ENCODE peak calls at places on chromosomes 13 and 19, in ten cellular contexts. One of them, this sample, is unnamed.

GRCh38 chr13:105196052-105196451 is 1339.4 kb downstream of the EFNB2 start:
- DNase-seq in AG09319: no peak
- DNase-seq in pancreas: no peak
- DNase-seq in endodermal cell: peak
- DNase-seq in RWPE2: no peak
- DNase-seq in lower lobe of right lung: no peak
- DNase-seq in heart right ventricle: no peak
- DNase-seq in CD4-positive, alpha-beta T cell: no peak
- DNase-seq in AG10803: peak
- DNase-seq in GM23338: peak
- DNase-seq in this sample: no peak

GRCh38 chr13:101300531-101300930 is 115.8 kb downstream of the NALCN start:
- DNase-seq in GM23338: no peak
- DNase-seq in CD4-positive, alpha-beta T cell: no peak
- DNase-seq in AG10803: no peak
- DNase-seq in RWPE2: no peak
- DNase-seq in heart right ventricle: no peak
- DNase-seq in pancreas: no peak
- DNase-seq in lower lobe of right lung: no peak
- DNase-seq in endodermal cell: no peak
- DNase-seq in AG09319: no peak
- DNase-seq in this sample: no peak

GRCh38 chr19:5827891-5828660 is 11.4 kb downstream of the FUT6 start:
- DNase-seq in pancreas: peak
- DNase-seq in heart right ventricle: peak
- DNase-seq in AG10803: peak
- DNase-seq in CD4-positive, alpha-beta T cell: peak
- DNase-seq in GM23338: peak
- DNase-seq in AG09319: peak
- DNase-seq in endodermal cell: peak
- DNase-seq in lower lobe of right lung: peak
- DNase-seq in RWPE2: peak
- DNase-seq in this sample: peak

GRCh38 chr19:46955813-46956371 is 63.7 kb upstream of the NPAS1 start:
- DNase-seq in lower lobe of right lung: no peak
- DNase-seq in CD4-positive, alpha-beta T cell: no peak
- DNase-seq in GM23338: no peak
- DNase-seq in AG10803: no peak
- DNase-seq in AG09319: no peak
- DNase-seq in pancreas: no peak
- DNase-seq in RWPE2: no peak
- DNase-seq in heart right ventricle: no peak
- DNase-seq in endodermal cell: no peak
- DNase-seq in this sample: no peak

GRCh38 chr19:4225902-4226301 is 3.4 kb upstream of the EBI3 start:
- DNase-seq in AG09319: no peak
- DNase-seq in CD4-positive, alpha-beta T cell: no peak
- DNase-seq in AG10803: no peak
- DNase-seq in pancreas: no peak
- DNase-seq in GM23338: no peak
- DNase-seq in heart right ventricle: no peak
- DNase-seq in lower lobe of right lung: no peak
- DNase-seq in endodermal cell: no peak
- DNase-seq in RWPE2: no peak
- DNase-seq in this sample: no peak

GRCh38 chr19:37718357-37718756 is 1.2 kb downstream of the ZNF607 start:
- DNase-seq in heart right ventricle: no peak
- DNase-seq in CD4-positive, alpha-beta T cell: no peak
- DNase-seq in pancreas: no peak
- DNase-seq in lower lobe of right lung: no peak
- DNase-seq in AG10803: no peak
- DNase-seq in RWPE2: no peak
- DNase-seq in endodermal cell: peak
- DNase-seq in GM23338: peak
- DNase-seq in AG09319: no peak
- DNase-seq in this sample: no peak

GRCh38 chr13:41418027-41418426 is 39.3 kb upstream of the RGCC start:
- DNase-seq in AG09319: peak
- DNase-seq in lower lobe of right lung: no peak
- DNase-seq in AG10803: peak
- DNase-seq in CD4-positive, alpha-beta T cell: no peak
- DNase-seq in GM23338: no peak
- DNase-seq in heart right ventricle: no peak
- DNase-seq in pancreas: no peak
- DNase-seq in endodermal cell: no peak
- DNase-seq in RWPE2: no peak
- DNase-seq in this sample: no peak

GRCh38 chr13:28347456-28348371 is 147.2 kb downstream of the FLT1 start:
- DNase-seq in pancreas: no peak
- DNase-seq in GM23338: no peak
- DNase-seq in endodermal cell: no peak
- DNase-seq in heart right ventricle: no peak
- DNase-seq in CD4-positive, alpha-beta T cell: no peak
- DNase-seq in RWPE2: no peak
- DNase-seq in lower lobe of right lung: no peak
- DNase-seq in AG09319: no peak
- DNase-seq in AG10803: no peak
- DNase-seq in this sample: no peak

GRCh38 chr13:114118763-114119123 is 13.7 kb downstream of the RASA3 start:
- DNase-seq in RWPE2: no peak
- DNase-seq in lower lobe of right lung: no peak
- DNase-seq in GM23338: no peak
- DNase-seq in heart right ventricle: no peak
- DNase-seq in pancreas: no peak
- DNase-seq in endodermal cell: no peak
- DNase-seq in CD4-positive, alpha-beta T cell: no peak
- DNase-seq in AG09319: no peak
- DNase-seq in AG10803: peak
- DNase-seq in this sample: no peak

GRCh38 chr19:4077800-4078683 is 11.3 kb upstream of the ZBTB7A start:
- DNase-seq in endodermal cell: peak
- DNase-seq in pancreas: peak
- DNase-seq in RWPE2: peak
- DNase-seq in heart right ventricle: peak
- DNase-seq in AG10803: peak
- DNase-seq in lower lobe of right lung: peak
- DNase-seq in CD4-positive, alpha-beta T cell: no peak
- DNase-seq in AG09319: no peak
- DNase-seq in GM23338: peak
- DNase-seq in this sample: no peak

GRCh38 chr19:11673608-11674041 is 65.1 kb downstream of the ZNF823 start:
- DNase-seq in AG10803: peak
- DNase-seq in RWPE2: no peak
- DNase-seq in heart right ventricle: peak
- DNase-seq in pancreas: peak
- DNase-seq in GM23338: peak
- DNase-seq in lower lobe of right lung: peak
- DNase-seq in CD4-positive, alpha-beta T cell: no peak
- DNase-seq in endodermal cell: peak
- DNase-seq in AG09319: no peak
- DNase-seq in this sample: peak

GRCh38 chr19:55494172-55494761 is 6.0 kb downstream of the SSC5D start:
- DNase-seq in CD4-positive, alpha-beta T cell: no peak
- DNase-seq in lower lobe of right lung: peak
- DNase-seq in heart right ventricle: peak
- DNase-seq in AG09319: peak
- DNase-seq in RWPE2: no peak
- DNase-seq in pancreas: no peak
- DNase-seq in GM23338: no peak
- DNase-seq in AG10803: peak
- DNase-seq in endodermal cell: no peak
- DNase-seq in this sample: no peak

GRCh38 chr19:35696835-35697234 is 7.5 kb upstream of the ZBTB32 start:
- DNase-seq in CD4-positive, alpha-beta T cell: no peak
- DNase-seq in endodermal cell: no peak
- DNase-seq in RWPE2: no peak
- DNase-seq in pancreas: no peak
- DNase-seq in GM23338: no peak
- DNase-seq in heart right ventricle: no peak
- DNase-seq in AG09319: no peak
- DNase-seq in lower lobe of right lung: no peak
- DNase-seq in AG10803: no peak
- DNase-seq in this sample: no peak

DNA sequence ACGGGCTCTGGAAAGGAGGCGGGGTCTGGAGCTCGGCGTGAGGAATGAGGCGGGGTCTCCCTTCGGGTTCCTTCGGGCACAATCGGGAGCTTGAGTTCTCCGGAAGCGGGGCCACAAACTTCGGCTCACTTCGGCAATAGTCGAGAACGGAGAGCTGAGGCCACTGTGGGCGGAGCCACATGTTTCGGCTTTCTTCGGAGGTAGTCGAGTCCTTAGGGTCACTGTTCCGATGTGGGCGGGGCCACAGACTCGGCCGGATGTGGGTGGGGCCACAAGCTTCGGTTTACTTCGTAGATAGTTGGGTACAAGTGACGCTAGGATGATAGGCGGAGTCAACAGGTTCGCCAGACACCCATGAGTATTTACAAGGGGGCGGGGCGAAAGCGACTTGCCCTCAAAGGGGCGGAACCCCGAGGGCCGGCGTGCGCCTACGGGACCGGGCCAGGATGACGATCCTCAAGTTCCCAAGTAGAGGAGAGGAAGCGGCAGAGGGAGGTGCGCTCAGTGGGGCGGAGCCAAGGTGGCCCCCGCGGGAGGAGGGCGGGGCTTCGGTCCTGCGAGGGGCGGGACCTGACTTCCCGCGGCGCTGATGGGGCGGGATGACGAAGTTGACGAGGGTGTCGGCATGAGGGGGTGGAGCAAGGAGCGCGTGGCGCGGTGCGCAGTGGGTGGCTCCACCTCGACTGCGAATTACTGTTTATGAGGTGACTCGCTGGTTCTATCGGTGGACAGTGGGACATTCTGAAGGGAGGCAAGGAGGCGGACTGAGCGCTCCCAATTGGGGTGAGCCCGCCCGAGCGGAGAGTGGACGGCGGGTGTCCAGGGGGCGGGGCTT is 505 bp upstream of the MBOAT7 start:
- DNase-seq in RWPE2: peak
- DNase-seq in AG10803: peak
- DNase-seq in heart right ventricle: peak
- DNase-seq in pancreas: peak
- DNase-seq in endodermal cell: peak
- DNase-seq in lower lobe of right lung: peak
- DNase-seq in GM23338: peak
- DNase-seq in CD4-positive, alpha-beta T cell: peak
- DNase-seq in AG09319: peak
- DNase-seq in this sample: peak
- TF ChIP-seq CTCF in RWPE2: no peak
- TF ChIP-seq CTCF in AG10803: no peak
- TF ChIP-seq CTCF in heart right ventricle: no peak
- TF ChIP-seq CTCF in pancreas: no peak
- TF ChIP-seq CTCF in endodermal cell: no peak
- TF ChIP-seq CTCF in lower lobe of right lung: no peak
- TF ChIP-seq CTCF in GM23338: no peak
- TF ChIP-seq CTCF in CD4-positive, alpha-beta T cell: no peak
- TF ChIP-seq CTCF in AG09319: no peak
- TF ChIP-seq CTCF in this sample: no peak

DNA sequence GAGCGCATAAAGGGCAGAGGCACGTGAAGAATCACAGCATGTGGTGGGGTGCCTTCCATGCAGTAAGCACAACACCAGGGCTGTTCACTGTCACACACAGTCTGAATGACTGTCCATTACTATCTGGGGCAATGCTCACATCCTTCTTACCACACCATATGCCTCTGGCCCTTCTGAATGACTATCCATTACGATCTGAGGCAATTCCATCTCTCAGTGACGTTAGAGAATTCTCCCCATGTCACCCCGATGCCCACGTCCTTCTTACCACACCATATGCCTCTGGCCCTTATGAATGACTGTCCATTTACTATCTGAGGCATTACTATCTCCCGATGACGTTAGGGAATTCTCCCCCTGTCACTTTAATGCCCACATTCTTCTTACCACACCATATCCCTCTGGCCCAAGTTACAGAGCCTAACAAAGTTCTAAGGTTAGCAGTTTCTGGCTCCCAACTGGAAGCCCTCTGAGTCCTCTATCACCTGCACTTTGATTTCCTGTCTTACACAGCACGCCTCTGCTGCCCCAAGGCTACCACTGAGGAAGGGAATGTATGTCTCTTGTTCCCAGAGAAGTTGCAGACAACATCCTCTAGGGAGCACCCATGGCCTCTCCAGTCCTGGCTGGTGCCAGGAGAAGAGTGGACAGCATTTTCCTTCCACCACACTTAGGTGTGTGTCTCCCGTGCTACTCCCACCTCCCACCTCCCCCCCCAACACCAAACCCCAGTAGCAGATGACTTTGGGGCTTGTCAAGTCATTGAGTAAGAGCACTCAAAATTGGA is 154.8 kb downstream of the COG6 start:
- DNase-seq in AG10803: no peak
- DNase-seq in GM23338: no peak
- DNase-seq in endodermal cell: peak
- DNase-seq in heart right ventricle: no peak
- DNase-seq in AG09319: no peak
- DNase-seq in CD4-positive, alpha-beta T cell: no peak
- DNase-seq in RWPE2: no peak
- DNase-seq in lower lobe of right lung: no peak
- DNase-seq in pancreas: no peak
- DNase-seq in this sample: no peak
- TF ChIP-seq CTCF in AG10803: no peak
- TF ChIP-seq CTCF in GM23338: no peak
- TF ChIP-seq CTCF in endodermal cell: peak
- TF ChIP-seq CTCF in heart right ventricle: no peak
- TF ChIP-seq CTCF in AG09319: no peak
- TF ChIP-seq CTCF in CD4-positive, alpha-beta T cell: no peak
- TF ChIP-seq CTCF in RWPE2: no peak
- TF ChIP-seq CTCF in lower lobe of right lung: no peak
- TF ChIP-seq CTCF in pancreas: no peak
- TF ChIP-seq CTCF in this sample: no peak

GRCh38 chr13:48749699-48750473 is 96.2 kb downstream of the CYSLTR2 start:
- DNase-seq in AG09319: peak
- DNase-seq in CD4-positive, alpha-beta T cell: peak
- DNase-seq in heart right ventricle: peak
- DNase-seq in endodermal cell: peak
- DNase-seq in pancreas: peak
- DNase-seq in RWPE2: peak
- DNase-seq in AG10803: peak
- DNase-seq in lower lobe of right lung: peak
- DNase-seq in GM23338: peak
- DNase-seq in this sample: no peak
- TF ChIP-seq CTCF in AG09319: peak
- TF ChIP-seq CTCF in CD4-positive, alpha-beta T cell: no peak
- TF ChIP-seq CTCF in heart right ventricle: peak
- TF ChIP-seq CTCF in endodermal cell: peak
- TF ChIP-seq CTCF in pancreas: no peak
- TF ChIP-seq CTCF in RWPE2: peak
- TF ChIP-seq CTCF in AG10803: peak
- TF ChIP-seq CTCF in lower lobe of right lung: peak
- TF ChIP-seq CTCF in GM23338: peak
- TF ChIP-seq CTCF in this sample: no peak

DNA sequence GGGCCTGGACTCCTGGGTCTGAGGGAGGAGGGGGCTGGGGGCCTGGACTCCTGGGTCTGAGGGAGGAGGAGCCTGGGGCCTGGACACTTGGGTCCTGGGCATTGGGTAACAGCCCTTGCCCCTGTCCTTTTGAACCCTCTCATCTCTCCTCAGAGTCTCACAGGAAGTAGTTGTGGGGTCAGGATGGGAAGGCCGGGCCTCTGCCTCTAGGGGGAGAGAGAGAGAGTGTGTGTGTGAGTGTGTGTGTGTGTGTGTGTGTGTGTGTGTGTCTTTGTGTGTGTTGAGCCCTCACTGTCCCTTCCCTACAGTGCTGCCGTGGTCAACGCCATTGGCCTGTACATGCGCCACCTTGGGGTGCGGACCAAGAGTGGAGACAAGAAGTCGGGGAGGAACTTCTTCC is 10.9 kb downstream of the ARHGEF1 start:
- DNase-seq in GM23338: peak
- DNase-seq in pancreas: no peak
- DNase-seq in endodermal cell: peak
- DNase-seq in AG09319: no peak
- DNase-seq in CD4-positive, alpha-beta T cell: no peak
- DNase-seq in lower lobe of right lung: no peak
- DNase-seq in heart right ventricle: no peak
- DNase-seq in AG10803: no peak
- DNase-seq in RWPE2: no peak
- DNase-seq in this sample: no peak
- TF ChIP-seq CTCF in GM23338: peak
- TF ChIP-seq CTCF in pancreas: no peak
- TF ChIP-seq CTCF in endodermal cell: no peak
- TF ChIP-seq CTCF in AG09319: no peak
- TF ChIP-seq CTCF in CD4-positive, alpha-beta T cell: no peak
- TF ChIP-seq CTCF in lower lobe of right lung: no peak
- TF ChIP-seq CTCF in heart right ventricle: no peak
- TF ChIP-seq CTCF in AG10803: no peak
- TF ChIP-seq CTCF in RWPE2: no peak
- TF ChIP-seq CTCF in this sample: no peak